ENCODE peak calls at places on chromosomes 7 and 10, in five cellular contexts. One of them, this sample, is unnamed.

GRCh38 chr7:134362587-134363483 is 46.1 kb upstream of the SLC35B4 start:
- DNase-seq in uterus: no peak
- DNase-seq in NCI-H1092 treated with DMSO at 0.1 percent for 48 hours: no peak
- DNase-seq in activated CD8-positive, alpha-beta memory T cell treated with anti-CD3 and anti-CD28 coated beads for 48 hours: no peak
- DNase-seq in A172: no peak
- DNase-seq in this sample: no peak

GRCh38 chr7:83751217-83751616 is 102.3 kb upstream of the SEMA3E start:
- DNase-seq in uterus: no peak
- DNase-seq in NCI-H1092 treated with DMSO at 0.1 percent for 48 hours: no peak
- DNase-seq in activated CD8-positive, alpha-beta memory T cell treated with anti-CD3 and anti-CD28 coated beads for 48 hours: no peak
- DNase-seq in A172: no peak
- DNase-seq in this sample: no peak

GRCh38 chr7:6530626-6531491 is 20.4 kb downstream of the GRID2IP start:
- DNase-seq in uterus: no peak
- DNase-seq in NCI-H1092 treated with DMSO at 0.1 percent for 48 hours: no peak
- DNase-seq in activated CD8-positive, alpha-beta memory T cell treated with anti-CD3 and anti-CD28 coated beads for 48 hours: peak
- DNase-seq in A172: no peak
- DNase-seq in this sample: peak

GRCh38 chr7:112214268-112214667 is 7.8 kb downstream of the ZNF277 start:
- DNase-seq in uterus: no peak
- DNase-seq in NCI-H1092 treated with DMSO at 0.1 percent for 48 hours: no peak
- DNase-seq in activated CD8-positive, alpha-beta memory T cell treated with anti-CD3 and anti-CD28 coated beads for 48 hours: no peak
- DNase-seq in A172: no peak
- DNase-seq in this sample: no peak

GRCh38 chr10:1142596-1142995 is 86.4 kb downstream of the WDR37 start:
- DNase-seq in uterus: no peak
- DNase-seq in NCI-H1092 treated with DMSO at 0.1 percent for 48 hours: no peak
- DNase-seq in activated CD8-positive, alpha-beta memory T cell treated with anti-CD3 and anti-CD28 coated beads for 48 hours: no peak
- DNase-seq in A172: no peak
- DNase-seq in this sample: no peak

GRCh38 chr7:158695726-158696452 is 8.7 kb downstream of the NCAPG2 start:
- DNase-seq in uterus: peak
- DNase-seq in NCI-H1092 treated with DMSO at 0.1 percent for 48 hours: no peak
- DNase-seq in activated CD8-positive, alpha-beta memory T cell treated with anti-CD3 and anti-CD28 coated beads for 48 hours: no peak
- DNase-seq in A172: peak
- DNase-seq in this sample: peak

GRCh38 chr7:55060690-55061414 is 42.0 kb downstream of the EGFR start:
- DNase-seq in uterus: no peak
- DNase-seq in NCI-H1092 treated with DMSO at 0.1 percent for 48 hours: peak
- DNase-seq in activated CD8-positive, alpha-beta memory T cell treated with anti-CD3 and anti-CD28 coated beads for 48 hours: no peak
- DNase-seq in A172: no peak
- DNase-seq in this sample: no peak

GRCh38 chr10:125023862-125024495 is 82.1 kb downstream of the ZRANB1 start:
- DNase-seq in uterus: peak
- DNase-seq in NCI-H1092 treated with DMSO at 0.1 percent for 48 hours: peak
- DNase-seq in activated CD8-positive, alpha-beta memory T cell treated with anti-CD3 and anti-CD28 coated beads for 48 hours: no peak
- DNase-seq in A172: no peak
- DNase-seq in this sample: peak

GRCh38 chr10:104170610-104171269 is 48.8 kb downstream of the SFR1 start:
- DNase-seq in uterus: no peak
- DNase-seq in NCI-H1092 treated with DMSO at 0.1 percent for 48 hours: no peak
- DNase-seq in activated CD8-positive, alpha-beta memory T cell treated with anti-CD3 and anti-CD28 coated beads for 48 hours: no peak
- DNase-seq in A172: no peak
- DNase-seq in this sample: no peak

GRCh38 chr7:88668591-88668990 is 90.9 kb upstream of the ZNF804B start:
- DNase-seq in uterus: no peak
- DNase-seq in NCI-H1092 treated with DMSO at 0.1 percent for 48 hours: no peak
- DNase-seq in activated CD8-positive, alpha-beta memory T cell treated with anti-CD3 and anti-CD28 coated beads for 48 hours: no peak
- DNase-seq in A172: no peak
- DNase-seq in this sample: no peak

GRCh38 chr7:27689045-27689877 is 26.6 kb upstream of the HIBADH start:
- DNase-seq in uterus: no peak
- DNase-seq in NCI-H1092 treated with DMSO at 0.1 percent for 48 hours: peak
- DNase-seq in activated CD8-positive, alpha-beta memory T cell treated with anti-CD3 and anti-CD28 coated beads for 48 hours: no peak
- DNase-seq in A172: peak
- DNase-seq in this sample: peak

GRCh38 chr7:99038086-99038855 is 105.6 kb downstream of the SMURF1 start:
- DNase-seq in uterus: no peak
- DNase-seq in NCI-H1092 treated with DMSO at 0.1 percent for 48 hours: no peak
- DNase-seq in activated CD8-positive, alpha-beta memory T cell treated with anti-CD3 and anti-CD28 coated beads for 48 hours: no peak
- DNase-seq in A172: no peak
- DNase-seq in this sample: peak

GRCh38 chr10:89347706-89348457 is 20.1 kb downstream of the IFIT3 start:
- DNase-seq in uterus: no peak
- DNase-seq in NCI-H1092 treated with DMSO at 0.1 percent for 48 hours: no peak
- DNase-seq in activated CD8-positive, alpha-beta memory T cell treated with anti-CD3 and anti-CD28 coated beads for 48 hours: no peak
- DNase-seq in A172: no peak
- DNase-seq in this sample: no peak

GRCh38 chr7:40698214-40698920 is 563.6 kb downstream of the SUGCT start:
- DNase-seq in uterus: no peak
- DNase-seq in NCI-H1092 treated with DMSO at 0.1 percent for 48 hours: no peak
- DNase-seq in activated CD8-positive, alpha-beta memory T cell treated with anti-CD3 and anti-CD28 coated beads for 48 hours: no peak
- DNase-seq in A172: peak
- DNase-seq in this sample: no peak

GRCh38 chr10:93352638-93353383 is 129.3 kb downstream of the MYOF start:
- DNase-seq in uterus: no peak
- DNase-seq in NCI-H1092 treated with DMSO at 0.1 percent for 48 hours: peak
- DNase-seq in activated CD8-positive, alpha-beta memory T cell treated with anti-CD3 and anti-CD28 coated beads for 48 hours: no peak
- DNase-seq in A172: peak
- DNase-seq in this sample: no peak

GRCh38 chr10:78336402-78336791 is 302.7 kb downstream of the RPS24 start:
- DNase-seq in uterus: peak
- DNase-seq in NCI-H1092 treated with DMSO at 0.1 percent for 48 hours: no peak
- DNase-seq in activated CD8-positive, alpha-beta memory T cell treated with anti-CD3 and anti-CD28 coated beads for 48 hours: no peak
- DNase-seq in A172: peak
- DNase-seq in this sample: no peak

GRCh38 chr7:122885583-122886356 is 490 bp downstream of the CADPS2 start:
- DNase-seq in uterus: peak
- DNase-seq in NCI-H1092 treated with DMSO at 0.1 percent for 48 hours: peak
- DNase-seq in activated CD8-positive, alpha-beta memory T cell treated with anti-CD3 and anti-CD28 coated beads for 48 hours: no peak
- DNase-seq in A172: no peak
- DNase-seq in this sample: peak

This sample was measured in transverse colon.